ENCODE peak calls at places on chromosomes 16 and 17, in nine cellular contexts. One of them, this sample, is unnamed.

GRCh38 chr17:44308320-44308818 is at the start of gene RUNDC3A:
- DNase-seq in stimulated activated naive CD4-positive, alpha-beta T cell: peak
- DNase-seq in GM10248: peak
- DNase-seq in left cardiac atrium: peak
- DNase-seq in GOT3: peak
- DNase-seq in HS-5: no peak
- DNase-seq in cardiac fibroblast: peak
- DNase-seq in adrenal gland: peak
- DNase-seq in nucleus accumbens: peak
- DNase-seq in this sample: peak

GRCh38 chr17:42674755-42675347 is 1.9 kb downstream of the PLEKHH3 start:
- DNase-seq in GM10248: no peak
- DNase-seq in HS-5: no peak
- DNase-seq in GOT3: no peak
- DNase-seq in stimulated activated naive CD4-positive, alpha-beta T cell: no peak
- DNase-seq in left cardiac atrium: peak
- DNase-seq in nucleus accumbens: no peak
- DNase-seq in adrenal gland: peak
- DNase-seq in cardiac fibroblast: no peak
- DNase-seq in this sample: no peak

GRCh38 chr17:80376531-80376930 is 38.4 kb upstream of the ENDOV start:
- DNase-seq in stimulated activated naive CD4-positive, alpha-beta T cell: no peak
- DNase-seq in cardiac fibroblast: no peak
- DNase-seq in nucleus accumbens: no peak
- DNase-seq in left cardiac atrium: no peak
- DNase-seq in GM10248: no peak
- DNase-seq in HS-5: no peak
- DNase-seq in adrenal gland: no peak
- DNase-seq in GOT3: no peak
- DNase-seq in this sample: no peak

GRCh38 chr16:51290410-51290809 is 139.3 kb upstream of the SALL1 start:
- DNase-seq in GOT3: no peak
- DNase-seq in nucleus accumbens: no peak
- DNase-seq in stimulated activated naive CD4-positive, alpha-beta T cell: no peak
- DNase-seq in cardiac fibroblast: no peak
- DNase-seq in adrenal gland: no peak
- DNase-seq in GM10248: no peak
- DNase-seq in left cardiac atrium: no peak
- DNase-seq in HS-5: no peak
- DNase-seq in this sample: no peak

GRCh38 chr16:660459-661183 is 7.3 kb upstream of the RHOT2 start:
- DNase-seq in nucleus accumbens: peak
- DNase-seq in stimulated activated naive CD4-positive, alpha-beta T cell: peak
- DNase-seq in left cardiac atrium: peak
- DNase-seq in cardiac fibroblast: peak
- DNase-seq in GM10248: peak
- DNase-seq in GOT3: no peak
- DNase-seq in adrenal gland: peak
- DNase-seq in HS-5: no peak
- DNase-seq in this sample: peak

GRCh38 chr16:9007177-9007794 is 43.6 kb upstream of the USP7 start:
- DNase-seq in HS-5: no peak
- DNase-seq in adrenal gland: no peak
- DNase-seq in nucleus accumbens: no peak
- DNase-seq in left cardiac atrium: no peak
- DNase-seq in GM10248: no peak
- DNase-seq in GOT3: no peak
- DNase-seq in cardiac fibroblast: peak
- DNase-seq in stimulated activated naive CD4-positive, alpha-beta T cell: no peak
- DNase-seq in this sample: no peak

GRCh38 chr17:76427457-76428231 is 25.3 kb downstream of the UBE2O start:
- DNase-seq in HS-5: no peak
- DNase-seq in GM10248: no peak
- DNase-seq in GOT3: no peak
- DNase-seq in left cardiac atrium: no peak
- DNase-seq in nucleus accumbens: no peak
- DNase-seq in adrenal gland: no peak
- DNase-seq in cardiac fibroblast: peak
- DNase-seq in stimulated activated naive CD4-positive, alpha-beta T cell: no peak
- DNase-seq in this sample: no peak

GRCh38 chr17:41406205-41406604 is 8.8 kb upstream of the KRT31 start:
- DNase-seq in stimulated activated naive CD4-positive, alpha-beta T cell: no peak
- DNase-seq in nucleus accumbens: no peak
- DNase-seq in adrenal gland: no peak
- DNase-seq in GM10248: no peak
- DNase-seq in left cardiac atrium: no peak
- DNase-seq in cardiac fibroblast: no peak
- DNase-seq in HS-5: no peak
- DNase-seq in GOT3: no peak
- DNase-seq in this sample: no peak

GRCh38 chr16:16828913-16829398 is 450.0 kb downstream of the NPIPA7 start:
- DNase-seq in stimulated activated naive CD4-positive, alpha-beta T cell: no peak
- DNase-seq in GOT3: no peak
- DNase-seq in GM10248: no peak
- DNase-seq in HS-5: no peak
- DNase-seq in adrenal gland: no peak
- DNase-seq in cardiac fibroblast: no peak
- DNase-seq in left cardiac atrium: no peak
- DNase-seq in nucleus accumbens: no peak
- DNase-seq in this sample: no peak

GRCh38 chr16:70572050-70572925 is 48.7 kb downstream of the SF3B3 start:
- DNase-seq in nucleus accumbens: no peak
- DNase-seq in stimulated activated naive CD4-positive, alpha-beta T cell: no peak
- DNase-seq in adrenal gland: no peak
- DNase-seq in GM10248: no peak
- DNase-seq in HS-5: no peak
- DNase-seq in left cardiac atrium: no peak
- DNase-seq in cardiac fibroblast: peak
- DNase-seq in GOT3: no peak
- DNase-seq in this sample: no peak

GRCh38 chr17:68782829-68783228 is 172.4 kb downstream of the ABCA8 start:
- DNase-seq in GM10248: no peak
- DNase-seq in cardiac fibroblast: peak
- DNase-seq in nucleus accumbens: no peak
- DNase-seq in adrenal gland: no peak
- DNase-seq in stimulated activated naive CD4-positive, alpha-beta T cell: no peak
- DNase-seq in left cardiac atrium: no peak
- DNase-seq in GOT3: no peak
- DNase-seq in HS-5: no peak
- DNase-seq in this sample: no peak

GRCh38 chr16:87790278-87791023 is 24.7 kb upstream of the KLHDC4 start:
- DNase-seq in nucleus accumbens: peak
- DNase-seq in GOT3: peak
- DNase-seq in adrenal gland: peak
- DNase-seq in stimulated activated naive CD4-positive, alpha-beta T cell: no peak
- DNase-seq in GM10248: no peak
- DNase-seq in left cardiac atrium: peak
- DNase-seq in HS-5: no peak
- DNase-seq in cardiac fibroblast: peak
- DNase-seq in this sample: no peak

GRCh38 chr16:77807071-77807470 is 18.7 kb downstream of the VAT1L start:
- DNase-seq in adrenal gland: no peak
- DNase-seq in stimulated activated naive CD4-positive, alpha-beta T cell: no peak
- DNase-seq in GM10248: no peak
- DNase-seq in GOT3: no peak
- DNase-seq in cardiac fibroblast: no peak
- DNase-seq in left cardiac atrium: no peak
- DNase-seq in nucleus accumbens: no peak
- DNase-seq in HS-5: no peak
- DNase-seq in this sample: no peak

GRCh38 chr16:67302076-67302475 is 22.7 kb downstream of the PLEKHG4 start:
- DNase-seq in stimulated activated naive CD4-positive, alpha-beta T cell: no peak
- DNase-seq in nucleus accumbens: no peak
- DNase-seq in cardiac fibroblast: no peak
- DNase-seq in GM10248: no peak
- DNase-seq in adrenal gland: no peak
- DNase-seq in GOT3: no peak
- DNase-seq in HS-5: no peak
- DNase-seq in left cardiac atrium: no peak
- DNase-seq in this sample: no peak

GRCh38 chr16:65413861-65414260 is 292.0 kb upstream of the CDH11 start:
- DNase-seq in GOT3: no peak
- DNase-seq in cardiac fibroblast: no peak
- DNase-seq in nucleus accumbens: no peak
- DNase-seq in left cardiac atrium: no peak
- DNase-seq in stimulated activated naive CD4-positive, alpha-beta T cell: no peak
- DNase-seq in adrenal gland: no peak
- DNase-seq in HS-5: no peak
- DNase-seq in GM10248: no peak
- DNase-seq in this sample: no peak

GRCh38 chr17:52159159-52159809 is 770 bp upstream of the CA10 start:
- DNase-seq in GOT3: no peak
- DNase-seq in HS-5: no peak
- DNase-seq in left cardiac atrium: no peak
- DNase-seq in stimulated activated naive CD4-positive, alpha-beta T cell: no peak
- DNase-seq in GM10248: no peak
- DNase-seq in nucleus accumbens: no peak
- DNase-seq in cardiac fibroblast: no peak
- DNase-seq in adrenal gland: no peak
- DNase-seq in this sample: no peak

GRCh38 chr16:68197250-68197649 is 38.7 kb downstream of the ESRP2 start:
- DNase-seq in GM10248: no peak
- DNase-seq in stimulated activated naive CD4-positive, alpha-beta T cell: no peak
- DNase-seq in GOT3: no peak
- DNase-seq in cardiac fibroblast: no peak
- DNase-seq in HS-5: no peak
- DNase-seq in adrenal gland: no peak
- DNase-seq in left cardiac atrium: no peak
- DNase-seq in nucleus accumbens: no peak
- DNase-seq in this sample: no peak

GRCh38 chr16:1946495-1947368 is 3.7 kb upstream of the MSRB1 start:
- DNase-seq in cardiac fibroblast: no peak
- DNase-seq in nucleus accumbens: no peak
- DNase-seq in left cardiac atrium: no peak
- DNase-seq in adrenal gland: no peak
- DNase-seq in stimulated activated naive CD4-positive, alpha-beta T cell: no peak
- DNase-seq in GM10248: no peak
- DNase-seq in GOT3: no peak
- DNase-seq in HS-5: no peak
- DNase-seq in this sample: no peak

GRCh38 chr17:48618366-48618896 is 3.3 kb upstream of the HOXB8 start:
- DNase-seq in left cardiac atrium: peak
- DNase-seq in nucleus accumbens: peak
- DNase-seq in HS-5: no peak
- DNase-seq in GM10248: peak
- DNase-seq in GOT3: peak
- DNase-seq in adrenal gland: peak
- DNase-seq in cardiac fibroblast: peak
- DNase-seq in stimulated activated naive CD4-positive, alpha-beta T cell: peak
- DNase-seq in this sample: peak

GRCh38 chr16:89922477-89922883 is 662 bp upstream of the TUBB3 start:
- DNase-seq in stimulated activated naive CD4-positive, alpha-beta T cell: no peak
- DNase-seq in GOT3: peak
- DNase-seq in cardiac fibroblast: peak
- DNase-seq in HS-5: peak
- DNase-seq in GM10248: no peak
- DNase-seq in adrenal gland: peak
- DNase-seq in left cardiac atrium: peak
- DNase-seq in nucleus accumbens: peak
- DNase-seq in this sample: no peak

GRCh38 chr17:78121801-78122220 is 6.7 kb downstream of the TMC6 start:
- DNase-seq in HS-5: no peak
- DNase-seq in stimulated activated naive CD4-positive, alpha-beta T cell: peak
- DNase-seq in GOT3: no peak
- DNase-seq in nucleus accumbens: no peak
- DNase-seq in left cardiac atrium: peak
- DNase-seq in cardiac fibroblast: no peak
- DNase-seq in adrenal gland: no peak
- DNase-seq in GM10248: no peak
- DNase-seq in this sample: no peak

GRCh38 chr16:676565-677297 is 1.3 kb downstream of the RHBDL1 start:
- DNase-seq in nucleus accumbens: no peak
- DNase-seq in HS-5: no peak
- DNase-seq in stimulated activated naive CD4-positive, alpha-beta T cell: peak
- DNase-seq in left cardiac atrium: no peak
- DNase-seq in cardiac fibroblast: no peak
- DNase-seq in GM10248: no peak
- DNase-seq in adrenal gland: no peak
- DNase-seq in GOT3: no peak
- DNase-seq in this sample: no peak

GRCh38 chr17:40996829-40997228 is 2.9 kb upstream of the KRTAP3-3 start:
- DNase-seq in HS-5: no peak
- DNase-seq in GOT3: no peak
- DNase-seq in adrenal gland: no peak
- DNase-seq in stimulated activated naive CD4-positive, alpha-beta T cell: no peak
- DNase-seq in cardiac fibroblast: no peak
- DNase-seq in nucleus accumbens: no peak
- DNase-seq in left cardiac atrium: no peak
- DNase-seq in GM10248: no peak
- DNase-seq in this sample: no peak

GRCh38 chr16:5615868-5616642 is 518.5 kb upstream of the EEF2KMT start:
- DNase-seq in stimulated activated naive CD4-positive, alpha-beta T cell: no peak
- DNase-seq in nucleus accumbens: peak
- DNase-seq in HS-5: no peak
- DNase-seq in cardiac fibroblast: no peak
- DNase-seq in adrenal gland: peak
- DNase-seq in GOT3: no peak
- DNase-seq in GM10248: peak
- DNase-seq in left cardiac atrium: peak
- DNase-seq in this sample: peak

GRCh38 chr17:29848737-29849136 is 81.3 kb downstream of the SSH2 start:
- DNase-seq in HS-5: no peak
- DNase-seq in stimulated activated naive CD4-positive, alpha-beta T cell: no peak
- DNase-seq in GM10248: no peak
- DNase-seq in GOT3: no peak
- DNase-seq in adrenal gland: no peak
- DNase-seq in left cardiac atrium: no peak
- DNase-seq in nucleus accumbens: no peak
- DNase-seq in cardiac fibroblast: no peak
- DNase-seq in this sample: no peak

GRCh38 chr17:15920758-15921239 is 24.1 kb upstream of the ADORA2B start:
- DNase-seq in GM10248: no peak
- DNase-seq in nucleus accumbens: no peak
- DNase-seq in stimulated activated naive CD4-positive, alpha-beta T cell: no peak
- DNase-seq in HS-5: peak
- DNase-seq in cardiac fibroblast: peak
- DNase-seq in left cardiac atrium: peak
- DNase-seq in adrenal gland: no peak
- DNase-seq in GOT3: peak
- DNase-seq in this sample: no peak

GRCh38 chr17:42577140-42577531 is 393 bp downstream of the PSMC3IP start:
- DNase-seq in stimulated activated naive CD4-positive, alpha-beta T cell: no peak
- DNase-seq in left cardiac atrium: no peak
- DNase-seq in GOT3: no peak
- DNase-seq in nucleus accumbens: no peak
- DNase-seq in cardiac fibroblast: no peak
- DNase-seq in HS-5: no peak
- DNase-seq in adrenal gland: no peak
- DNase-seq in GM10248: no peak
- DNase-seq in this sample: no peak

GRCh38 chr16:69150146-69150865 is 17.9 kb downstream of the UTP4 start:
- DNase-seq in stimulated activated naive CD4-positive, alpha-beta T cell: peak
- DNase-seq in nucleus accumbens: peak
- DNase-seq in GOT3: no peak
- DNase-seq in adrenal gland: peak
- DNase-seq in HS-5: no peak
- DNase-seq in cardiac fibroblast: peak
- DNase-seq in left cardiac atrium: no peak
- DNase-seq in GM10248: peak
- DNase-seq in this sample: peak

GRCh38 chr17:48625502-48626201 is 506 bp downstream of the HOXB9 start:
- DNase-seq in GM10248: peak
- DNase-seq in GOT3: no peak
- DNase-seq in cardiac fibroblast: no peak
- DNase-seq in stimulated activated naive CD4-positive, alpha-beta T cell: peak
- DNase-seq in HS-5: no peak
- DNase-seq in nucleus accumbens: no peak
- DNase-seq in adrenal gland: peak
- DNase-seq in left cardiac atrium: no peak
- DNase-seq in this sample: peak

GRCh38 chr16:19177111-19177747 is 9.2 kb downstream of the SYT17 start:
- DNase-seq in cardiac fibroblast: no peak
- DNase-seq in adrenal gland: no peak
- DNase-seq in left cardiac atrium: no peak
- DNase-seq in GM10248: no peak
- DNase-seq in HS-5: no peak
- DNase-seq in stimulated activated naive CD4-positive, alpha-beta T cell: no peak
- DNase-seq in nucleus accumbens: no peak
- DNase-seq in GOT3: no peak
- DNase-seq in this sample: no peak

GRCh38 chr17:45345554-45346254 is 28.9 kb upstream of the MAP3K14 start:
- DNase-seq in nucleus accumbens: no peak
- DNase-seq in GOT3: no peak
- DNase-seq in stimulated activated naive CD4-positive, alpha-beta T cell: no peak
- DNase-seq in adrenal gland: no peak
- DNase-seq in GM10248: no peak
- DNase-seq in cardiac fibroblast: peak
- DNase-seq in HS-5: no peak
- DNase-seq in left cardiac atrium: no peak
- DNase-seq in this sample: no peak